ENCODE peak calls at places on chromosomes 4 and X, in five cellular contexts. A is heart right ventricle; S is effector memory CD4-positive, alpha-beta T cell; B is CD8-positive, alpha-beta memory T cell; J is heart left ventricle. L is an unnamed sample. For H3K9me3 and H3K4me1, the result is how much of the 10 kb centered on the place peaks cover.

GRCh38 chr4:185280608-185281007 is 71.2 kb downstream of the SNX25 start:
- DNase-seq in S (no peak), A (no peak), J (no peak), B (no peak), L (no peak)

GRCh38 chr4:148634476-148634875 is 192.3 kb upstream of the NR3C2 start:
- DNase-seq in J (no peak), B (no peak), A (no peak), S (no peak), L (no peak)

GRCh38 chr4:174429701-174430100 is 92.6 kb downstream of the HPGD start:
- DNase-seq in B (no peak), A (no peak), S (no peak), J (no peak), L (no peak)

GRCh38 chrX:49270249-49270921 is 792 bp downstream of the PPP1R3F start:
- DNase-seq in S (no peak), J (no peak), A (no peak), B (no peak), L (no peak)

GRCh38 chr4:144710526-144710912 is 64.6 kb downstream of the HHIP start:
- DNase-seq in A (no peak), B (no peak), J (no peak), S (no peak), L (no peak)

GRCh38 chr4:8200302-8200975 is 1.3 kb downstream of the SH3TC1 start:
- DNase-seq in B (no peak), J (peak), S (no peak), A (peak), L (peak)

GRCh38 chrX:53930513-53931380 is 113.5 kb downstream of the PHF8 start:
- DNase-seq in J (no peak), A (no peak), B (no peak), S (no peak), L (no peak)

GRCh38 chr4:42306221-42307109 is 90.8 kb upstream of the SHISA3 start:
- DNase-seq in S (no peak), J (peak), B (no peak), A (peak), L (no peak)

GRCh38 chrX:137051978-137052640 is 18.3 kb upstream of the GPR101 start:
- DNase-seq in B (peak), S (peak), J (peak), A (peak), L (peak)

GRCh38 chr4:128517739-128518510 is 230.3 kb upstream of the PGRMC2 start:
- DNase-seq in A (peak), J (peak), S (no peak), B (no peak), L (no peak)

GRCh38 chr4:184732126-184732525 is 1.8 kb downstream of the CENPU start:
- DNase-seq in B (no peak), A (no peak), S (no peak), J (no peak), L (no peak)

GRCh38 chr4:68927165-68927564 is 24.4 kb downstream of the UGT2A3 start:
- DNase-seq in J (no peak), S (no peak), A (no peak), B (no peak), L (no peak)

GRCh38 chr4:3816256-3816825 is 50.2 kb downstream of the ADRA2C start:
- DNase-seq in A (no peak), B (no peak), J (no peak), S (no peak), L (no peak)

GRCh38 chr4:2762048-2762447 is 5.9 kb upstream of the TNIP2 start:
- DNase-seq in B (no peak), S (no peak), J (no peak), A (no peak), L (no peak)

GRCh38 chr4:41454393-41454792 is 83.6 kb upstream of the LIMCH1 start:
- DNase-seq in A (no peak), J (no peak), B (no peak), S (no peak), L (no peak)

GRCh38 chr4:53137468-53137867 is 228.4 kb downstream of the SCFD2 start:
- DNase-seq in S (no peak), A (no peak), B (no peak), J (no peak), L (no peak)

GRCh38 chrX:45775462-45775861 is 574.8 kb upstream of the DIPK2B start:
- DNase-seq in B (no peak), J (no peak), A (no peak), S (no peak), L (no peak)

GRCh38 chr4:1636490-1637211 is 47.5 kb downstream of the FAM53A start:
- DNase-seq in B (no peak), J (no peak), A (no peak), S (no peak), L (no peak)

GRCh38 chr4:172654482-172654881 is 514.1 kb upstream of the GALNT7 start:
- DNase-seq in B (no peak), S (no peak), A (no peak), J (no peak), L (no peak)

GRCh38 chr4:42562016-42562415 is 94.9 kb downstream of the ATP8A1 start:
- DNase-seq in A (no peak), S (no peak), J (no peak), B (no peak), L (no peak)

GRCh38 chr4:34181311-34181808 is 2063.0 kb downstream of the ARAP2 start:
- DNase-seq in J (no peak), A (no peak), S (no peak), B (no peak), L (no peak)

GRCh38 chrX:138775501-138775900 is 64.0 kb upstream of the FGF13 start:
- DNase-seq in B (no peak), J (no peak), A (no peak), S (no peak), L (no peak)

GRCh38 chr4:113436360-113436759 is 325.2 kb downstream of the CAMK2D start:
- DNase-seq in J (no peak), B (no peak), S (no peak), A (peak), L (peak)

GRCh38 chrX:119072771-119073170 is at the start of gene CT47C1:
- DNase-seq in J (no peak), S (no peak), B (no peak), A (no peak), L (no peak)

GRCh38 chr4:143411527-143412480 is 75.1 kb downstream of the GAB1 start:
- DNase-seq in B (no peak), S (no peak), A (no peak), J (no peak), L (no peak)

GRCh38 chr4:184205243-184205642 is 12.4 kb downstream of the ENPP6 start:
- DNase-seq in B (no peak), S (no peak), A (no peak), J (no peak), L (no peak)

GRCh38 chr4:138223191-138223910 is 18.8 kb downstream of the SLC7A11 start:
- DNase-seq in S (no peak), J (no peak), B (no peak), A (no peak), L (no peak)

GRCh38 chr4:6478546-6479220 is 6.3 kb upstream of the PPP2R2C start:
- DNase-seq in S (no peak), J (no peak), B (no peak), A (no peak), L (no peak)

GRCh38 chrX:107629533-107629909 is 1.2 kb downstream of the PRPS1 start:
- DNase-seq in S (no peak), J (no peak), B (no peak), A (no peak), L (no peak)

DNA sequence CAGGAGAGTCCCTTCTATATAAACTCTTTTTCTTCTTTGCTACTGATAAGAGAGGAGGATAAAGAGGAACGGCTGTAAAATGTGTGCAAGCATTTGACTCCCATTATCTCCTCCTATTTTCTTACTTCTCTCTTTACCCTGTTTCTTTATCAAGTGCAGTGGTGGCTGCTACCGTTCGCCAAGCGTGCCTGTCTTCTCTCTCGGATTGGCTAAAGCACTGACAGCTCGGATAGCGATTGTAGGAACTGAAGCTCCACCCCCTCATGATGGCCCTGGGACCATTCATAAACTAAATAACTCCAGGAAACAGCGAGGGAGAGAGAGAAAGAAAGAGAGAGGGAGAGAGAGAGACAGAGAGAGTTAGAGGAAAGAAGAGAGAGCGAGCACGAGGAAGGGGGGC is 340 bp upstream of the MAB21L2 start:
- DNase-seq in S (no peak), A (no peak), J (peak), B (no peak), L (no peak)
- H3K4me3 ChIP-seq in S (no peak), A (peak), J (peak), B (no peak), L (no peak)

DNA sequence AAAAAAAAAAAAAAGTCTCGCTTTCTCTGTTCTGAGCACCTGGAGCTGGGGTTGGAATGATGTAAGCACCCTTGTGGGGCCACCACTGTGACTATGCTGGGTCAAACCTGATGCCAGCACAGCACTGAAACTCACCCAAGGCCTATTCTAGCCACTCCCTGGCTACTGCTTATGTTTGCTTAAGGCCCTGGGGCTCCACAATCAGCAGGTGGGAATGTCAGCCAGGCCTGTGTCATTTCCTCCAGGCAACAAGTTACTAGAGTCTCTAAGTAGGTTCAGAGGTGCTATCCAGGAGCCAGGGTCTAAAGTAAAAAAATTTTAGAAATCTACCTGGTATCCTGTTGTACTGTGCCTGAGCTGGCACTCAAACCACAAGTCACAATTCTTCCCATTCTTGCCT is 1306.8 kb downstream of the STIM2 start:
- DNase-seq in B (no peak), J (no peak), S (no peak), A (no peak), L (no peak)
- H3K9me3 ChIP-seq in B (under half), J (under half), S (under half), A (under half), L (under half)

GRCh38 chrX:148146121-148146520 is 165.0 kb downstream of the FMR1NB start:
- DNase-seq in A (no peak), B (no peak), S (no peak), J (no peak), L (no peak)
- H3K4me1 ChIP-seq in A (under half), B (under half), S (under half), J (under half), L (under half)

GRCh38 chr4:99642725-99643489 is 14.7 kb downstream of the C4orf54 start:
- DNase-seq in A (peak), B (no peak), S (no peak), J (peak), L (peak)

GRCh38 chr4:99648321-99648720 is 9.3 kb downstream of the C4orf54 start:
- DNase-seq in A (no peak), J (no peak), S (no peak), B (no peak), L (no peak)

GRCh38 chr4:99644453-99644852 is 13.2 kb downstream of the C4orf54 start:
- DNase-seq in S (no peak), J (no peak), B (no peak), A (no peak), L (no peak)

GRCh38 chr4:99645638-99646037 is 12.0 kb downstream of the C4orf54 start:
- DNase-seq in J (no peak), S (no peak), A (no peak), B (no peak), L (no peak)

GRCh38 chr4:99645036-99645435 is 12.6 kb downstream of the C4orf54 start:
- DNase-seq in S (no peak), J (no peak), B (no peak), A (no peak), L (no peak)
- H3K4me3 ChIP-seq in S (no peak), J (no peak), B (no peak), A (no peak), L (no peak)

L was measured in ascending aorta.